ENCODE peak calls at places on chromosomes 6 and 20, in eight cellular contexts. P, B, S, R, Z, D, Q and U are unnamed samples.
A peak's percentile ranks its signal among the peaks of the same experiment; 100 is the strongest.

GRCh38 chr6:24064106-24064505 is 61.9 kb upstream of the NRSN1 start:
- DNase-seq in P (no peak), B (no peak), S (no peak), R (no peak), Z (no peak), D (no peak), Q (peak; percentile 30), U (no peak)

GRCh38 chr6:159203304-159204005 is 34.3 kb downstream of the FNDC1 start:
- DNase-seq in P (peak; percentile 97), B (peak; percentile 84), S (no peak), R (peak; percentile 57), Z (no peak), D (no peak), Q (no peak), U (no peak)

GRCh38 chr6:46044876-46045617 is 29.4 kb upstream of the CLIC5 start:
- DNase-seq in P (peak; percentile 78), B (peak; percentile 70), S (no peak), R (peak; percentile 84), Z (no peak), D (no peak), Q (peak; percentile 22), U (no peak)

GRCh38 chr20:4406627-4407026 is 315.1 kb upstream of the PRND start:
- DNase-seq in P (peak; percentile 89), B (peak; percentile 77), S (no peak), R (peak; percentile 56), Z (no peak), D (no peak), Q (no peak), U (no peak)

GRCh38 chr20:46206025-46206424 is 87.9 kb downstream of the CD40 start:
- DNase-seq in P (peak; percentile 78), B (peak; percentile 31), S (no peak), R (peak; percentile 23), Z (no peak), D (no peak), Q (peak; percentile 75), U (no peak)

GRCh38 chr20:38870733-38871559 is 55.3 kb upstream of the FAM83D start:
- DNase-seq in P (no peak), B (peak; percentile 8), S (no peak), R (peak; percentile 22), Z (no peak), D (peak; percentile 18), Q (no peak), U (peak; percentile 30)

GRCh38 chr6:157800420-157801237 is 22.4 kb upstream of the SNX9 start:
- DNase-seq in P (peak; percentile 78), B (peak; percentile 47), S (no peak), R (no peak), Z (no peak), D (no peak), Q (no peak), U (no peak)

GRCh38 chr6:74091133-74091793 is 395.3 kb downstream of the CD109 start:
- DNase-seq in P (peak; percentile 61), B (no peak), S (peak; percentile 15), R (peak; percentile 51), Z (no peak), D (no peak), Q (peak; percentile 41), U (no peak)

GRCh38 chr6:124867126-124867525 is 95.1 kb upstream of the RNF217 start:
- DNase-seq in P (no peak), B (no peak), S (no peak), R (no peak), Z (no peak), D (no peak), Q (no peak), U (no peak)

GRCh38 chr6:6546318-6547110 is 42.0 kb upstream of the LY86 start:
- DNase-seq in P (no peak), B (no peak), S (peak; percentile 44), R (peak; percentile 62), Z (peak; percentile 46), D (no peak), Q (no peak), U (peak; percentile 9)

GRCh38 chr6:128882991-128883571 is at the start of gene LAMA2:
- DNase-seq in P (peak; percentile 81), B (peak; percentile 64), S (peak; percentile 3), R (peak; percentile 96), Z (peak; percentile 20), D (no peak), Q (peak; percentile 20), U (no peak)

GRCh38 chr20:38108438-38109024 is 56.5 kb downstream of the TGM2 start:
- DNase-seq in P (peak; percentile 35), B (peak; percentile 47), S (no peak), R (no peak), Z (no peak), D (no peak), Q (no peak), U (no peak)

GRCh38 chr20:22568872-22569344 is 15.5 kb downstream of the FOXA2 start:
- DNase-seq in P (no peak), B (no peak), S (no peak), R (no peak), Z (peak; percentile 48), D (no peak), Q (no peak), U (no peak)

GRCh38 chr20:4912380-4913142 is 88.7 kb downstream of the SLC23A2 start:
- DNase-seq in P (no peak), B (no peak), S (no peak), R (no peak), Z (no peak), D (no peak), Q (no peak), U (no peak)

GRCh38 chr6:32047084-32047478 is 8.9 kb downstream of the CYP21A2 start:
- DNase-seq in P (peak; percentile 20), B (no peak), S (no peak), R (no peak), Z (no peak), D (no peak), Q (no peak), U (no peak)

GRCh38 chr6:99905209-99906106 is 88.6 kb downstream of the MCHR2 start:
- DNase-seq in P (peak; percentile 71), B (peak; percentile 62), S (peak; percentile 6), R (peak; percentile 79), Z (peak; percentile 15), D (no peak), Q (peak; percentile 40), U (no peak)

GRCh38 chr6:118660218-118660569 is 8.8 kb upstream of the CEP85L start:
- DNase-seq in P (no peak), B (no peak), S (no peak), R (peak; percentile 45), Z (no peak), D (peak; percentile 51), Q (peak; percentile 40), U (peak; percentile 45)

GRCh38 chr6:166313255-166314070 is 5.3 kb upstream of the PRR18 start:
- DNase-seq in P (peak; percentile 60), B (peak; percentile 13), S (peak; percentile 82), R (peak; percentile 28), Z (peak; percentile 41), D (no peak), Q (peak; percentile 38), U (no peak)

GRCh38 chr20:37435607-37436006 is 85.4 kb upstream of the NNAT start:
- DNase-seq in P (no peak), B (no peak), S (no peak), R (no peak), Z (no peak), D (no peak), Q (no peak), U (no peak)

GRCh38 chr6:17103715-17104114 is 1.9 kb downstream of the STMND1 start:
- DNase-seq in P (no peak), B (no peak), S (no peak), R (no peak), Z (no peak), D (no peak), Q (no peak), U (no peak)

GRCh38 chr6:128376952-128377503 is 143.4 kb downstream of the PTPRK start:
- DNase-seq in P (no peak), B (no peak), S (no peak), R (no peak), Z (no peak), D (no peak), Q (no peak), U (no peak)

GRCh38 chr20:1423625-1424106 is 30.8 kb upstream of the FKBP1A start:
- DNase-seq in P (peak; percentile 83), B (peak; percentile 30), S (peak; percentile 18), R (no peak), Z (peak; percentile 46), D (no peak), Q (peak; percentile 83), U (no peak)

GRCh38 chr20:5871720-5872410 is 78.5 kb downstream of the TRMT6 start:
- DNase-seq in P (no peak), B (no peak), S (no peak), R (no peak), Z (no peak), D (no peak), Q (no peak), U (no peak)

GRCh38 chr6:24402697-24403500 is at the start of gene MRS2:
- DNase-seq in P (peak; percentile 52), B (peak; percentile 63), S (peak; percentile 84), R (peak; percentile 80), Z (peak; percentile 92), D (peak; percentile 56), Q (peak; percentile 78), U (peak; percentile 57)

GRCh38 chr6:33782561-33782960 is 6.4 kb downstream of the LEMD2 start:
- DNase-seq in P (no peak), B (no peak), S (no peak), R (no peak), Z (no peak), D (no peak), Q (no peak), U (no peak)

GRCh38 chr6:115551510-115551909 is 509.2 kb downstream of the FRK start:
- DNase-seq in P (no peak), B (no peak), S (no peak), R (peak; percentile 17), Z (peak; percentile 13), D (no peak), Q (no peak), U (no peak)

GRCh38 chr6:44192428-44193041 is 24.2 kb upstream of the MYMX start:
- DNase-seq in P (no peak), B (no peak), S (no peak), R (no peak), Z (no peak), D (no peak), Q (no peak), U (no peak)

GRCh38 chr6:90284236-90284744 is 12.4 kb downstream of the BACH2 start:
- DNase-seq in P (peak; percentile 84), B (peak; percentile 86), S (no peak), R (peak; percentile 72), Z (no peak), D (no peak), Q (peak; percentile 42), U (peak; percentile 9)

GRCh38 chr20:18506744-18507143 is 996 bp upstream of the SEC23B start:
- DNase-seq in P (no peak), B (no peak), S (no peak), R (no peak), Z (no peak), D (peak; percentile 8), Q (no peak), U (no peak)

GRCh38 chr6:84798257-84798656 is 33.9 kb upstream of the TBX18 start:
- DNase-seq in P (peak; percentile 55), B (no peak), S (no peak), R (no peak), Z (no peak), D (no peak), Q (no peak), U (no peak)

GRCh38 chr20:58192567-58192966 is 35.9 kb downstream of the ANKRD60 start:
- DNase-seq in P (no peak), B (no peak), S (peak; percentile 30), R (no peak), Z (no peak), D (peak; percentile 17), Q (peak; percentile 19), U (peak; percentile 41)

GRCh38 chr6:56862415-56863175 is 92.3 kb upstream of the BEND6 start:
- DNase-seq in P (peak; percentile 73), B (peak; percentile 59), S (no peak), R (peak; percentile 35), Z (no peak), D (no peak), Q (no peak), U (no peak)

GRCh38 chr6:157809613-157810012 is 13.4 kb upstream of the SNX9 start:
- DNase-seq in P (no peak), B (no peak), S (no peak), R (no peak), Z (no peak), D (no peak), Q (no peak), U (no peak)

GRCh38 chr6:6678811-6679210 is 90.3 kb downstream of the LY86 start:
- DNase-seq in P (no peak), B (no peak), S (no peak), R (no peak), Z (no peak), D (no peak), Q (no peak), U (no peak)